ENCODE peak calls at places on chromosome 1, in eight cellular contexts. W is T47D, F is RPMI7951, I is non-pigmented ciliary epithelial cell, R is OCI-M1, J is hippocampal formation, N is endothelial cell, X is NCI-H526. P is an unnamed sample.

GRCh38 chr1:173798078-173798477 is 26.4 kb upstream of the DARS2 start:
- DNase-seq in F (no peak), W (no peak), R (no peak), X (no peak), J (no peak), I (no peak), N (no peak), P (no peak)

GRCh38 chr1:220775238-220775853 is 11.4 kb upstream of the MTARC1 start:
- DNase-seq in W (peak; percentile 52), N (peak; percentile 67), R (peak; percentile 63), X (no peak), J (peak; percentile 19), I (no peak), F (peak; percentile 7), P (no peak)

GRCh38 chr1:110750446-110751029 is 75.8 kb upstream of the KCNA3 start:
- DNase-seq in W (no peak), F (no peak), N (no peak), X (no peak), I (no peak), J (no peak), R (no peak), P (no peak)

GRCh38 chr1:119787776-119788175 is 19.1 kb upstream of the HMGCS2 start:
- DNase-seq in I (no peak), F (no peak), R (no peak), X (no peak), N (no peak), J (no peak), W (no peak), P (no peak)

GRCh38 chr1:208668991-208669390 is 424.8 kb upstream of the PLXNA2 start:
- DNase-seq in J (no peak), F (no peak), I (no peak), X (no peak), R (no peak), W (peak; percentile 47), N (peak; percentile 23), P (no peak)

GRCh38 chr1:91404151-91405012 is at the start of gene HFM1:
- DNase-seq in J (peak; percentile 51), F (peak; percentile 81), R (peak; percentile 81), W (no peak), I (no peak), X (peak; percentile 72), N (peak; percentile 81), P (peak; percentile 8)

GRCh38 chr1:29379438-29380073 is 143.2 kb downstream of the PTPRU start:
- DNase-seq in X (no peak), R (peak; percentile 72), F (peak; percentile 58), J (no peak), N (no peak), W (peak; percentile 63), I (no peak), P (no peak)

GRCh38 chr1:95018602-95019369 is 54.0 kb downstream of the ALG14 start:
- DNase-seq in F (peak; percentile 48), W (no peak), I (no peak), N (no peak), X (no peak), J (no peak), R (no peak), P (no peak)

GRCh38 chr1:110119843-110120242 is 7.6 kb downstream of the UBL4B start:
- DNase-seq in F (no peak), I (no peak), X (no peak), N (no peak), W (peak; percentile 45), J (no peak), R (no peak), P (no peak)

GRCh38 chr1:36350659-36351171 is 27.3 kb upstream of the EVA1B start:
- DNase-seq in X (no peak), R (no peak), N (no peak), F (peak; percentile 95), J (no peak), I (no peak), W (no peak), P (no peak)

GRCh38 chr1:44084998-44085675 is 33.5 kb upstream of the KLF17 start:
- DNase-seq in F (peak; percentile 86), J (no peak), W (no peak), R (no peak), X (no peak), I (peak; percentile 48), N (no peak), P (no peak)

GRCh38 chr1:162276493-162276892 is 100.2 kb downstream of the SPATA46 start:
- DNase-seq in R (peak; percentile 80), F (peak; percentile 29), W (peak; percentile 73), X (peak; percentile 50), J (no peak), I (no peak), N (no peak), P (no peak)

GRCh38 chr1:119007672-119008482 is 19.7 kb upstream of the TBX15 start:
- DNase-seq in N (no peak), F (peak; percentile 11), I (no peak), W (no peak), R (no peak), J (no peak), X (no peak), P (no peak)